ENCODE peak calls at places on chromosomes 12 and 14, in nine cellular contexts. A is HCT116, F is fibroblast of lung, H is tibial nerve, S is A549, D is Panc1, J is aorta, Q is neural progenitor cell, G is psoas muscle. U is an unnamed sample.

GRCh38 chr12:12333980-12334709 is 15.9 kb downstream of the MANSC1 start:
- DNase-seq in F (peak; percentile 49), G (peak; percentile 73), D (no peak), J (peak; percentile 53), A (peak; percentile 47), S (peak; percentile 72), Q (peak; percentile 73), H (no peak), U (no peak)

GRCh38 chr12:119682635-119683340 is 14.9 kb downstream of the PRKAB1 start:
- DNase-seq in A (no peak), G (no peak), Q (no peak), J (no peak), F (no peak), S (no peak), H (no peak), D (no peak), U (no peak)

GRCh38 chr12:8548192-8548591 is 7.5 kb upstream of the CLEC4E start:
- DNase-seq in G (no peak), D (no peak), Q (no peak), J (no peak), F (no peak), H (no peak), S (no peak), A (no peak), U (no peak)

GRCh38 chr12:59252731-59253130 is 332.4 kb upstream of the LRIG3 start:
- DNase-seq in J (no peak), D (no peak), F (no peak), H (no peak), S (no peak), G (no peak), Q (no peak), A (no peak), U (no peak)

GRCh38 chr14:37274652-37275051 is 76.9 kb downstream of the MIPOL1 start:
- DNase-seq in H (no peak), J (no peak), G (no peak), Q (no peak), F (no peak), A (no peak), S (no peak), D (no peak), U (no peak)

GRCh38 chr14:106652494-106652893 is 1126.1 kb downstream of the TMEM121 start:
- DNase-seq in H (no peak), G (no peak), S (no peak), J (no peak), Q (no peak), F (no peak), A (no peak), D (no peak), U (no peak)

GRCh38 chr12:112349440-112349839 is 32.8 kb downstream of the HECTD4 start:
- DNase-seq in A (no peak), Q (no peak), J (no peak), S (no peak), D (no peak), F (no peak), H (no peak), G (no peak), U (no peak)

GRCh38 chr14:76480426-76480825 is 104.5 kb downstream of the ESRRB start:
- DNase-seq in H (no peak), S (no peak), A (no peak), D (no peak), F (no peak), J (no peak), Q (no peak), G (no peak), U (no peak)

GRCh38 chr12:131806654-131807053 is 21.5 kb upstream of the MMP17 start:
- DNase-seq in J (no peak), Q (no peak), G (no peak), S (no peak), H (no peak), D (no peak), F (no peak), A (no peak), U (no peak)

GRCh38 chr12:131803995-131804521 is 24.1 kb upstream of the MMP17 start:
- DNase-seq in G (no peak), H (no peak), A (no peak), Q (no peak), S (no peak), F (peak; percentile 76), J (no peak), D (no peak), U (no peak)

GRCh38 chr12:131810672-131811071 is 17.5 kb upstream of the MMP17 start:
- DNase-seq in J (no peak), G (no peak), S (no peak), F (no peak), H (no peak), D (no peak), A (no peak), Q (no peak), U (no peak)

DNA sequence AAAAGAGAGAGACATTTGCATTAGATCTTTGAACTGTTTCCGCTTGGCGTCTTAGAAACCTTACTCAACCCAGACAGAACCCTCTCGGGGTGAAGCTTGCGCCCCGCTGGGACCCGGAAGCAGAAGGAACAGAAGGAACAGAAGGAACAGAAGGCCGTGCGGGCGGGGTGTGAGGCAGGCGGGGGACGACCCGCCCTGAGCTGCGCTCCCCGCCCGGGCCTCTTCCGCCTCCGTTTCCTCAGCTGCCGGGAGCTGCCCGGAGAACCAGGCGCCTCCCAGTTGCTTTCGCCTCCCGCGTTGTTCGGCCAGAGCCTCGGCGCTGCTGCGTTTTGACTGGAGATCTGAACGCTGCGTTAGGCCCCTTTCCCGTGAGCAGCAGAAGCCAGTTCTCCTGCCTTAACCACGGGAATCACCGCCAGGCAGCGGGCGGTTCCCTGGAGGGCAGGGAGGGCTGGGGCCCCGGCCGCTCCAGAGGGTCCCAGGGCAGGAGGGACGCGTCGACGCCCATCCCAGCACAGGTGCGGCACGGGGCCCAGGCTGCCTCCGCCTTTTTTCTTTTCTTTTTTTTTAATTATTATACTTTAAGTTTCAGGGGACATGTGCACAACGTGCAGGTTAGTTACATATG is 19.3 kb upstream of the MMP17 start:
- DNase-seq in J (no peak), G (peak; percentile 77), D (no peak), S (no peak), F (no peak), H (no peak), A (no peak), Q (no peak), U (no peak)
- H3K4me3 ChIP-seq in J (no peak overlapping the region), G (no peak overlapping the region), D (no peak overlapping the region), S (no peak overlapping the region), F (no peak overlapping the region), H (no peak overlapping the region), A (no peak overlapping the region), Q (no peak overlapping the region), U (no peak overlapping the region)

GRCh38 chr12:41188058-41188840 is at the start of gene PDZRN4:
- DNase-seq in H (peak; percentile 45), D (no peak), S (no peak), F (no peak), J (peak; percentile 53), A (no peak), G (peak; percentile 49), Q (peak; percentile 76), U (peak; percentile 81)
- H3K27ac ChIP-seq in H (peak within 1 kb of the TSS; percentile 81), D (no peak within 1 kb of the TSS), S (no peak within 1 kb of the TSS), F (no peak within 1 kb of the TSS), J (peak within 1 kb of the TSS; percentile 16), A (no peak within 1 kb of the TSS), G (no peak within 1 kb of the TSS), Q (no peak within 1 kb of the TSS), U (peak within 1 kb of the TSS; percentile 92)

GRCh38 chr12:47732504-47732903 is 7.2 kb upstream of the ENDOU start:
- DNase-seq in G (no peak), A (no peak), Q (no peak), D (no peak), H (no peak), S (no peak), J (no peak), F (no peak), U (no peak)

GRCh38 chr12:47731723-47732122 is 6.4 kb upstream of the ENDOU start:
- DNase-seq in F (no peak), S (no peak), H (no peak), Q (no peak), A (no peak), J (no peak), D (no peak), G (no peak), U (no peak)

GRCh38 chr12:47734725-47735480 is 9.6 kb upstream of the ENDOU start:
- DNase-seq in G (no peak), D (no peak), S (no peak), A (no peak), J (no peak), F (no peak), Q (peak; percentile 44), H (no peak), U (no peak)

GRCh38 chr12:47735649-47736048 is 10.4 kb upstream of the ENDOU start:
- DNase-seq in D (no peak), J (no peak), A (no peak), Q (no peak), G (no peak), S (no peak), H (no peak), F (peak; percentile 25), U (no peak)

GRCh38 chr12:47733142-47733541 is 7.9 kb upstream of the ENDOU start:
- DNase-seq in H (no peak), S (no peak), G (no peak), Q (no peak), J (no peak), D (no peak), A (no peak), F (no peak), U (no peak)
- H3K4me1 ChIP-seq in H (peaks cover 11% of the 10 kb centered on the region), S (no peaks in the 10 kb centered on the region), G (peaks cover 46% of the 10 kb centered on the region), Q (peaks cover 13% of the 10 kb centered on the region), J (no peaks in the 10 kb centered on the region), D (no peaks in the 10 kb centered on the region), A (peaks cover 20% of the 10 kb centered on the region), F (peaks cover 30% of the 10 kb centered on the region), U (peaks cover 31% of the 10 kb centered on the region)

GRCh38 chr12:48000878-48001321 is 3.4 kb downstream of the COL2A1 start:
- DNase-seq in F (peak; percentile 66), S (peak; percentile 60), J (no peak), Q (peak; percentile 84), H (no peak), A (peak; percentile 1), D (no peak), G (no peak), U (no peak)

GRCh38 chr12:48002773-48003218 is 1.5 kb downstream of the COL2A1 start:
- DNase-seq in D (no peak), G (peak; percentile 77), H (no peak), A (no peak), Q (peak; percentile 81), S (no peak), F (peak; percentile 37), J (peak; percentile 67), U (no peak)

GRCh38 chr12:48001426-48002178 is 2.7 kb downstream of the COL2A1 start:
- DNase-seq in A (peak; percentile 4), J (no peak), G (no peak), F (peak; percentile 48), D (no peak), H (no peak), S (peak; percentile 75), Q (peak; percentile 90), U (peak; percentile 70)

GRCh38 chr12:48003226-48004038 is 844 bp downstream of the COL2A1 start:
- DNase-seq in Q (peak; percentile 72), A (no peak), G (no peak), H (no peak), J (no peak), S (peak; percentile 13), D (no peak), F (no peak), U (no peak)

DNA sequence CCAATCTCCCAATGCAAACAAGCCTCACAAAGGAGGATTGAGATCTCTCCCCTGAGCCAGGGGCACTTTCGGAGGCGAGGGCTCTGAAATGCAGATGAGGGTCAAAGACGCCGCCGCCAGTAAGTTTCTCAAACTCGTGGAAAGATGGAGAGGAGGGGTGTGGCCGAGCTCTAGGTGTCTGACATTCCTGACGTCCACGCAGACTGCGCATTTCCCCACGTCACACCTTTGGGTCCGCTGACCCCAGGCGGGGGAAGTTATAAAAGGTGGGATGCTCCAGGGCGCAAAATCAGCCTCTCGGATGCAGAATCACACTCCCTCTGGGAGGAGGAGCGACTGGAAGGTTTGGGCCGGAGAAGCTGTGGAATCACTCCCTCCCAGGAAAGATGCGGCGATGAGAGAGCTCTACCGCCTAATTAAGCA is 2.1 kb downstream of the COL2A1 start:
- DNase-seq in J (no peak), F (peak; percentile 1), G (no peak), A (no peak), S (peak; percentile 17), Q (peak; percentile 66), H (no peak), D (no peak), U (no peak)
- H3K4me3 ChIP-seq in J (peak overlapping the region; percentile 37), F (peak overlapping the region; percentile 59), G (peak overlapping the region; percentile 67), A (peak overlapping the region; percentile 64), S (peak overlapping the region; percentile 46), Q (peak overlapping the region; percentile 66), H (peak overlapping the region; percentile 42), D (peak overlapping the region; percentile 54), U (peak overlapping the region; percentile 47)